ENCODE peak calls at places on chromosomes 6 and 20, in four cellular contexts. F is aorta, G is NCI-H446, K is anterior cingulate cortex. C is an unnamed sample.

GRCh38 chr6:163416640-163417253 is 2.2 kb downstream of the QKI start:
- DNase-seq in F (no peak), G (peak; percentile 61), K (no peak), C (peak; percentile 77)

GRCh38 chr6:45619994-45620471 is 242.3 kb upstream of the SUPT3H start:
- DNase-seq in K (no peak), F (no peak), G (no peak), C (no peak)

GRCh38 chr6:45713981-45714685 is 301.5 kb downstream of the CLIC5 start:
- DNase-seq in G (no peak), F (no peak), K (no peak), C (no peak)

GRCh38 chr6:113344969-113345368 is 512.2 kb upstream of the MARCKS start:
- DNase-seq in K (no peak), G (no peak), F (no peak), C (no peak)

GRCh38 chr6:52514514-52514913 is 62.3 kb downstream of the TRAM2 start:
- DNase-seq in G (no peak), F (no peak), K (no peak), C (peak; percentile 71)

GRCh38 chr6:111775145-111775936 is 97.9 kb downstream of the FYN start:
- DNase-seq in F (no peak), G (no peak), K (no peak), C (no peak)

GRCh38 chr6:147311218-147311617 is 107.0 kb downstream of the STXBP5 start:
- DNase-seq in G (no peak), F (no peak), K (no peak), C (no peak)

GRCh38 chr20:31476648-31477220 is 1.6 kb downstream of the REM1 start:
- DNase-seq in F (no peak), K (no peak), G (peak; percentile 61), C (no peak)

GRCh38 chr6:107985701-107986100 is 27.7 kb upstream of the SEC63 start:
- DNase-seq in G (no peak), F (no peak), K (no peak), C (no peak)

GRCh38 chr6:143271024-143271423 is 179.5 kb downstream of the ADAT2 start:
- DNase-seq in K (no peak), F (no peak), G (peak; percentile 94), C (no peak)

C was measured in sciatic nerve.